ENCODE peak calls at places on chromosomes 12 and 14, in five cellular contexts. C is HT-29, N is HFF-Myc, B is smooth muscle cell of the brain vasculature, L is neuronal stem cell. F is an unnamed sample.

GRCh38 chr12:119008691-119009221 is 27.4 kb downstream of the SRRM4 start:
- DNase-seq in L (peak), N (no peak), B (no peak), C (no peak), F (peak)

GRCh38 chr14:64752909-64753308 is 48.7 kb downstream of the PLEKHG3 start:
- DNase-seq in L (no peak), B (no peak), C (no peak), N (no peak), F (no peak)

GRCh38 chr14:52473557-52473956 is 78.7 kb downstream of the TXNDC16 start:
- DNase-seq in N (no peak), C (peak), B (peak), L (no peak), F (peak)

GRCh38 chr12:34292736-34293625 is 270.7 kb downstream of the ALG10 start:
- DNase-seq in N (no peak), L (no peak), C (no peak), B (no peak), F (no peak)

GRCh38 chr12:122022393-122023338 is 982 bp downstream of the BCL7A start:
- DNase-seq in B (no peak), C (no peak), L (no peak), N (no peak), F (no peak)

GRCh38 chr14:79596531-79596930 is 614.8 kb downstream of the DIO2 start:
- DNase-seq in C (no peak), N (no peak), B (no peak), L (no peak), F (no peak)

GRCh38 chr12:14814082-14814481 is at the start of gene SMCO3:
- DNase-seq in B (no peak), N (no peak), C (no peak), L (no peak), F (no peak)

GRCh38 chr12:117685115-117685926 is 283.5 kb downstream of the KSR2 start:
- DNase-seq in N (peak), B (peak), L (peak), C (peak), F (peak)

GRCh38 chr12:92786045-92786444 is 83.3 kb downstream of the PLEKHG7 start:
- DNase-seq in L (no peak), C (no peak), N (no peak), B (no peak), F (no peak)

GRCh38 chr12:50058743-50059312 is 1.4 kb downstream of the ASIC1 start:
- DNase-seq in L (no peak), C (no peak), B (no peak), N (no peak), F (no peak)

GRCh38 chr12:130557201-130557600 is 158.9 kb downstream of the RIMBP2 start:
- DNase-seq in B (no peak), N (no peak), C (no peak), L (no peak), F (no peak)

GRCh38 chr14:104935955-104936354 is 11.3 kb downstream of the PLD4 start:
- DNase-seq in C (no peak), L (no peak), B (no peak), N (no peak), F (no peak)

GRCh38 chr12:81077686-81078441 is at the start of gene ACSS3:
- DNase-seq in B (no peak), L (peak), N (no peak), C (no peak), F (no peak)

GRCh38 chr14:100192250-100192671 is 32.8 kb upstream of the DEGS2 start:
- DNase-seq in L (no peak), C (no peak), N (no peak), B (no peak), F (no peak)

GRCh38 chr12:131693149-131693548 is 17.7 kb upstream of the SFSWAP start:
- DNase-seq in C (no peak), L (no peak), N (no peak), B (no peak), F (no peak)

GRCh38 chr12:124679533-124680371 is 112.3 kb upstream of the NCOR2 start:
- DNase-seq in B (no peak), L (no peak), N (no peak), C (peak), F (no peak)

GRCh38 chr12:401235-402126 is at the start of gene CCDC77:
- DNase-seq in C (peak), N (peak), B (peak), L (peak), F (peak)

GRCh38 chr12:18521461-18521860 is 216.4 kb downstream of the PLCZ1 start:
- DNase-seq in L (no peak), C (no peak), B (no peak), N (no peak), F (no peak)

GRCh38 chr14:99055816-99056215 is 216.2 kb downstream of the BCL11B start:
- DNase-seq in L (no peak), C (no peak), N (no peak), B (no peak), F (no peak)

GRCh38 chr14:93764211-93764659 is 24.1 kb downstream of the PRIMA1 start:
- DNase-seq in C (no peak), L (no peak), N (no peak), B (no peak), F (peak)

GRCh38 chr12:50862316-50862715 is 19.6 kb downstream of the TMPRSS12 start:
- DNase-seq in B (no peak), C (no peak), N (peak), L (no peak), F (no peak)

GRCh38 chr14:69711471-69712216 is 55.3 kb upstream of the SRSF5 start:
- DNase-seq in C (no peak), B (no peak), L (no peak), N (no peak), F (no peak)

GRCh38 chr12:78863482-78864427 is 819 bp upstream of the SYT1 start:
- DNase-seq in B (no peak), N (no peak), C (no peak), L (peak), F (peak)

GRCh38 chr14:88611878-88612277 is 49.0 kb downstream of the ZC3H14 start:
- DNase-seq in C (no peak), B (no peak), N (no peak), L (no peak), F (no peak)

GRCh38 chr14:57848786-57849185 is 17.1 kb downstream of the SLC35F4 start:
- DNase-seq in N (no peak), L (no peak), C (no peak), B (no peak), F (no peak)

GRCh38 chr14:106268013-106268727 is 741.8 kb downstream of the TMEM121 start:
- DNase-seq in N (no peak), L (no peak), B (no peak), C (peak), F (peak)

GRCh38 chr14:32478027-32478426 is 148.9 kb downstream of the AKAP6 start:
- DNase-seq in C (no peak), L (no peak), N (peak), B (no peak), F (no peak)

GRCh38 chr12:93886533-93887511 is 209.6 kb downstream of the CRADD start:
- DNase-seq in B (peak), C (peak), L (no peak), N (peak), F (no peak)